ENCODE peak calls at places on chromosomes 12 and 14, in seven cellular contexts. W is NCI-H1436; O is fibroblast of the conjunctiva; N is stimulated activated CD4-positive, alpha-beta T cell treated with anti-CD3 and anti-CD28 coated beads, TNF-alpha, amount 100 ng/mL, for 1 hour; Z is activated gamma-delta T cell; S is mammary epithelial cell; F is GM12865. Q is an unnamed sample.

GRCh38 chr12:121809712-121810116 is 5.9 kb downstream of the SETD1B start:
- DNase-seq in W (no peak), O (no peak), N (no peak), Z (no peak), S (no peak), F (no peak), Q (no peak)

GRCh38 chr12:31526158-31526546 is 64.8 kb downstream of the DENND5B start:
- DNase-seq in W (no peak), O (no peak), N (no peak), Z (no peak), S (no peak), F (no peak), Q (peak; percentile 37)

GRCh38 chr12:57237952-57238853 is 8.7 kb downstream of the SHMT2 start:
- DNase-seq in W (peak; percentile 58), O (no peak), N (no peak), Z (no peak), S (no peak), F (peak; percentile 47), Q (no peak)

GRCh38 chr12:54306925-54307731 is 6.3 kb upstream of the NFE2 start:
- DNase-seq in W (peak; percentile 38), O (peak; percentile 51), N (no peak), Z (no peak), S (peak; percentile 81), F (no peak), Q (peak; percentile 51)

GRCh38 chr14:64253672-64254071 is 40.5 kb downstream of the ESR2 start:
- DNase-seq in W (no peak), O (no peak), N (no peak), Z (no peak), S (peak; percentile 48), F (no peak), Q (no peak)

GRCh38 chr14:50670196-50670875 is 2.2 kb upstream of the SAV1 start:
- DNase-seq in W (no peak), O (no peak), N (no peak), Z (no peak), S (peak; percentile 80), F (no peak), Q (peak; percentile 36)

GRCh38 chr12:27616356-27617150 is 79.7 kb upstream of the REP15 start:
- DNase-seq in W (no peak), O (no peak), N (no peak), Z (no peak), S (peak; percentile 23), F (no peak), Q (no peak)

GRCh38 chr12:38666425-38666824 is 239.0 kb downstream of the CPNE8 start:
- DNase-seq in W (no peak), O (no peak), N (no peak), Z (no peak), S (no peak), F (no peak), Q (no peak)

GRCh38 chr14:85122690-85123089 is 407.3 kb upstream of the FLRT2 start:
- DNase-seq in W (no peak), O (peak; percentile 13), N (no peak), Z (no peak), S (peak; percentile 2), F (no peak), Q (no peak)

GRCh38 chr14:74510211-74510931 is 16.8 kb downstream of the ISCA2 start:
- DNase-seq in W (no peak), O (no peak), N (no peak), Z (no peak), S (peak; percentile 54), F (no peak), Q (peak; percentile 22)

GRCh38 chr12:116015525-116015924 is 262.0 kb downstream of the MED13L start:
- DNase-seq in W (peak; percentile 30), O (peak; percentile 58), N (no peak), Z (no peak), S (peak; percentile 31), F (peak; percentile 48), Q (peak; percentile 64)

GRCh38 chr14:79443602-79444001 is 767.7 kb downstream of the DIO2 start:
- DNase-seq in W (no peak), O (no peak), N (no peak), Z (no peak), S (no peak), F (no peak), Q (no peak)

Q was measured in SK-MEL-5.